ENCODE peak calls at places on chromosomes 7 and 10, in seven cellular contexts. P, S, O, L, U, Q and H are unnamed samples.

GRCh38 chr10:71158902-71159301 is 53.5 kb upstream of the UNC5B start:
- DNase-seq in P (no peak), S (no peak), O (no peak), L (no peak), U (no peak), Q (no peak), H (no peak)

GRCh38 chr10:63671317-63671937 is 150.2 kb downstream of the REEP3 start:
- DNase-seq in P (no peak), S (no peak), O (no peak), L (no peak), U (no peak), Q (peak), H (no peak)

GRCh38 chr10:70323697-70324340 is 40.0 kb upstream of the NPFFR1 start:
- DNase-seq in P (no peak), S (no peak), O (no peak), L (no peak), U (no peak), Q (no peak), H (no peak)

GRCh38 chr7:70829221-70830059 is 302.5 kb upstream of the GALNT17 start:
- DNase-seq in P (peak), S (no peak), O (peak), L (peak), U (peak), Q (peak), H (peak)

GRCh38 chr10:32031920-32032319 is 24.3 kb downstream of the KIF5B start:
- DNase-seq in P (no peak), S (no peak), O (no peak), L (no peak), U (no peak), Q (no peak), H (no peak)

GRCh38 chr7:66537380-66537779 is 91.3 kb upstream of the KCTD7 start:
- DNase-seq in P (no peak), S (no peak), O (no peak), L (no peak), U (no peak), Q (no peak), H (no peak)

GRCh38 chr10:124332426-124332825 is 86.3 kb downstream of the OAT start:
- DNase-seq in P (no peak), S (no peak), O (no peak), L (no peak), U (no peak), Q (peak), H (no peak)

GRCh38 chr10:4407783-4408182 is 418.2 kb upstream of the AKR1E2 start:
- DNase-seq in P (no peak), S (no peak), O (no peak), L (no peak), U (no peak), Q (peak), H (no peak)

GRCh38 chr7:10874666-10875065 is 99.0 kb upstream of the PHF14 start:
- DNase-seq in P (no peak), S (no peak), O (no peak), L (no peak), U (no peak), Q (no peak), H (no peak)

GRCh38 chr7:9557853-9558252 is 1124.4 kb downstream of the NXPH1 start:
- DNase-seq in P (no peak), S (no peak), O (no peak), L (no peak), U (no peak), Q (no peak), H (no peak)

GRCh38 chr7:119572132-119572531 is 700.8 kb upstream of the KCND2 start:
- DNase-seq in P (no peak), S (no peak), O (no peak), L (no peak), U (no peak), Q (no peak), H (no peak)

GRCh38 chr7:41573881-41574280 is 129.0 kb downstream of the INHBA start:
- DNase-seq in P (no peak), S (no peak), O (no peak), L (no peak), U (no peak), Q (no peak), H (no peak)

GRCh38 chr10:133154996-133155778 is 4.8 kb upstream of the KNDC1 start:
- DNase-seq in P (no peak), S (no peak), O (peak), L (no peak), U (no peak), Q (no peak), H (no peak)

GRCh38 chr10:114042895-114043531 is 653 bp upstream of the ADRB1 start:
- DNase-seq in P (peak), S (no peak), O (peak), L (peak), U (no peak), Q (peak), H (no peak)

GRCh38 chr7:30596043-30596641 is 1.5 kb downstream of the GARS1 start:
- DNase-seq in P (peak), S (no peak), O (no peak), L (no peak), U (no peak), Q (peak), H (no peak)

GRCh38 chr7:139731802-139732470 is 45.9 kb downstream of the HIPK2 start:
- DNase-seq in P (no peak), S (no peak), O (peak), L (no peak), U (no peak), Q (peak), H (no peak)

DNA sequence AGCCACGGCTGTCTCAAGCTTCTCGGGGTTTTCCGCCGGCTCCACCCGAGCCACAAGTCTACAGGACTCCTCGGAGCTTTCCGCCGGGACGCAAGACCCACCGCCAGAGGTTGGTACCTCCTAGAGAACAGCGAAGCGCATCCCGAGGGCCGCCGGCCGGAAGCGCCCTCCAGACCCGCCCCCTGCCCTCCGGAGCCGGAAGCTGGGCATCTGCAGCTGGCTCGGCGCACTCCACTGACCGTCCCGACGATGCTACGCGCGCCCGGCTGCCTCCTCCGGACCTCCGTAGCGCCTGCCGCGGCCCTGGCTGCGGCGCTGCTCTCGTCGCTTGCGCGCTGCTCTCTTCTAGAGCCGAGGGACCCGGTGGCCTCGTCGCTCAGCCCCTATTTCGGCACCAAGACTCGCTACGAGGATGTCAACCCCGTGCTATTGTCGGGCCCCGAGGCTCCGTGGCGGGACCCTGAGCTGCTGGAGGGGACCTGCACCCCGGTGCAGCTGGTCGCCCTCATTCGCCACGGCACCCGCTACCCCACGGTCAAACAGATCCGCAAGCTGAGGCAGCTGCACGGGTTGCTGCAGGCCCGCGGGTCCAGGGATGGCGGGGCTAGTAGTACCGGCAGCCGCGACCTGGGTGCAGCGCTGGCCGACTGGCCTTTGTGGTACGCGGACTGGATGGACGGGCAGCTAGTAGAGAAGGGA is at the start of gene MINPP1:
- DNase-seq in P (peak), S (no peak), O (peak), L (peak), U (peak), Q (peak), H (peak)
- TF ChIP-seq CTCF in P (no peak), S (no peak), O (no peak), L (no peak), U (no peak), Q (no peak), H (no peak)

GRCh38 chr7:54933610-54934009 is 85.2 kb upstream of the EGFR start:
- DNase-seq in P (no peak), S (no peak), O (no peak), L (no peak), U (no peak), Q (no peak), H (no peak)

GRCh38 chr7:54931532-54931931 is 87.3 kb upstream of the EGFR start:
- DNase-seq in P (no peak), S (no peak), O (no peak), L (no peak), U (no peak), Q (no peak), H (no peak)

DNA sequence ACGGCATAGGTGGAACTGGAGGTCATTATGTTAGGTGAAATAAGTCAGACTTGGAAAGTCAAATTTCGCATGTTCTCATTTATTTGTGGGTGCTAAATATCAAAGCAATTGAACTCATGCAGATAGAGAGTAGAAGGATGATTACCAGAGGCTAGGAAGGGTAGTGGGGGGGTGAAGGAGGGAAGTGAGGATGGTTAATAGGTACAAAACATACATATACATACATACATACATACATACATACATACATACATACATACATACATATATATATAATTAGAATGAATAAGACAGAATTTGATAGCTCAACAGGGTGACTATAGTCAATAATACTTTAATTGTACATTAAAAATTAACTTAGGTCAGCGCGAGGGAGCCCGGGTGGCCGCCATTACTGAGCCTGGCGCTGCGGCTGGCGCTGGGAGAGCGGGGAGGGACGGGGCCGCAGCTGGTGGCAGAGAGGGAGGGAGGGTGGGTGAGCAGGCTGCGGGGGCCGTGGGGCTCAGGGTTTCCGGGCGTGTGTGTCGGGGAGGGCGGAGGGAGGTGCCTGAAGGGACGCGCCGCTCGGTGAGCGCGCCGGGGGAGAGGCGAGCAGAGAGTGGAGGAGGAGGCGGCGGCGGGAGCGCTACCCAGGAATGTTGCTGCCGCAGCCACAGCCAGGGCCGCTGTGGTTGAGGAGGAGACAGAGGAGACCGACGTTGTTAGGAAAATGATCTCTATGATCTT is 85.8 kb upstream of the EGFR start:
- DNase-seq in P (no peak), S (no peak), O (peak), L (no peak), U (no peak), Q (peak), H (no peak)
- H3K4me3 ChIP-seq in P (no peak), S (no peak), O (peak), L (no peak), U (no peak), Q (peak), H (no peak)

DNA sequence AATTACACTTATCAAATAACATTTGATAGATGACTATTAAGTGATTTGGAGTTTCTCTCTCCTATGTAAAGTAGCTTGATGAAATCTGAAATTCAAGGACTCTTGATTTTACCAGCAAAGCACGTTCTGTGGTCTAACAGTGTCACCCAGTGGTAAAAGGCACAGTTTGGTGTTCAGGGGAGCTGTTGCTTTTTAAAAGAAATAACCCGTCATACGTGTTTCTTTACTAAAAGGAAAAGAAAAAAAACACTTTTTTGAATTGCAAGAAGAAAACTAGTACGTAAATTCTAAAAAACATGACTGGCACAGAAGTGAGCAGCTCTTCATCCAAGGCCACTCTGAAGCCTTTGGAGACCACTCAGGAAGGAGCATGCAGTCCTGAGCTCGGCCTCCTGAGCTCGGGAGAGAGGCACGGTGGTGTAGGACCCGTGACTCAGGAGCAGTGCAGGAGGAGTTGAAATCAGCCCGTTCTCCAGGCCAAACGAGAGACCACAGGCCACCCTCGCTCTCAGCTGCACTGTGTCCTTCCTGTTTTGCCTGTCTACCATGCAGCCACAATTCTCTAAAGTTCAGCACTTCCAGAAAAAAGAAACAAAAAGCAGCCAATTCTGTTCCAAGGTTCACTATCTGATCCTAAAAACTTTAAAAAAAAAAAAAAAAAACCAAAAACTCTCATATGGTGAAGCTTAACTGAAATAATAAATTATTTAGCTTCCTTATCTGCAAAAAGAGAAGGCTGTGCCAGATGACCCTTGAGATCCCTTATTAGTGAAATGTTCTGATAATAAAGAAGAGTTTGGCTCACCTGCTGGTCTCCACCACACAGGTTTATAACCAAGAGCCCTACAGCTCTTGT is 212.6 kb upstream of the FRMD4A start:
- DNase-seq in P (peak), S (no peak), O (no peak), L (no peak), U (peak), Q (peak), H (no peak)
- TF ChIP-seq CTCF in P (peak), S (peak), O (no peak), L (peak), U (peak), Q (peak), H (peak)

GRCh38 chr10:69089638-69090599 is 2.0 kb downstream of the SRGN start:
- DNase-seq in P (peak), S (peak), O (no peak), L (peak), U (peak), Q (peak), H (peak)

GRCh38 chr10:69088801-69089501 is 1.0 kb downstream of the SRGN start:
- DNase-seq in P (peak), S (peak), O (no peak), L (peak), U (no peak), Q (peak), H (peak)

GRCh38 chr10:69087600-69088470 is at the start of gene SRGN:
- DNase-seq in P (peak), S (peak), O (peak), L (peak), U (peak), Q (peak), H (peak)

GRCh38 chr10:69086131-69086530 is 1.8 kb upstream of the SRGN start:
- DNase-seq in P (no peak), S (no peak), O (no peak), L (no peak), U (no peak), Q (peak), H (no peak)

GRCh38 chr10:69088471-69088769 is 517 bp downstream of the SRGN start:
- DNase-seq in P (peak), S (no peak), O (no peak), L (no peak), U (no peak), Q (no peak), H (no peak)
- H3K4me3 ChIP-seq in P (peak), S (peak), O (peak), L (peak), U (peak), Q (peak), H (peak)

DNA sequence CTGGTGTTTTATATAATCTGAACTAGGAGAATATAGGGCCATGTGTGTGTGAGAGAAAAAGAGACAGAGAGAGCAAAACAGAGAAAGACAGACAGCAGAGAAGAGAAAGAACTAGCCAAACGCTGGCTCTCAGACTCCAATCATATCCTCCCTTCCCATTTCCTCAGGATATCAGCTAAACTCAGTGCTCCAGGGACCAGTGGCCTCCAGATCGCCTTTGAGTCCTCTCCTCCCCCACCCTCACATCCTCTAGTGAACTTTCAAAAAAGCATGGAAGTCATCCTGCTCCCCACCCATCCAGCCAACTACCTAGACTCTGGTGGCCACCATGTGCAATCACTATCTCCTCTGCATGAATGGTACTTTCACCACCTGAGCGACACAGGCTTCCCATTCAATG is 386.1 kb upstream of the NPVF start:
- DNase-seq in P (no peak), S (no peak), O (no peak), L (no peak), U (no peak), Q (no peak), H (no peak)
- TF ChIP-seq CTCF in P (no peak), S (no peak), O (no peak), L (no peak), U (no peak), Q (no peak), H (no peak)

DNA sequence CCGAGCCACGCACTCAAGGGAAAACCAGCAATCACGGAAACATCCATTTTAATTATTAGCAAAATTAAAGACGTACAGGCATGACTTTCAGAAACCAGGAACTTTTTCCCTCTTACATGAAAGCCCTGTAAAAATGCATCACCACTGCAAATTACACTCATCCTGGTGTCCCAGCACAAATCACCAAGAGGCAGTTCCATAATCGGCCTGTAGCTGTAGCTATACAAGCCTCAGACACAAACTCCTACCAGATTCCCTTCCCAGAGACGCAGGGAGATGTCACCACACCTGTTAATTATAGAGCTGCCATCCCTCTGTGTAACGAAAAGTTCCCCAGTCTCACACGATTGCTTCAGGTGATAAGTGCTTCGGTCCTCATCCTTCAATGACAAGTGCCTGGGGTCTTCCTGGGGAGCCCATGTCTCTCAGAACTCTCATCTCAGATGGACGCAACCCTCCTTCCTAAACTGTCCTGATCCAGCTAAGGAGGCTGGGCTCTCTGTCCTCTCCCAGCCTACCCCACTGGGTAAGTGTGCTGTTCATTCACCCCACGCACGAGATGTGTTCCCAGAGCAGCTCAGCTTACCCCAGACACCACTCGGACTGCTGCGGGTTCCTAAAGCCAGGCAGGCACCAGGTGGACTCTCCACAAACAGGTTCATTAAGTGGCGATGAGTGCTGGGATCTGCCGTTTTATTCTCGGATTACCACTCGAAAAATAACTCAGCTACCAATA is 5.9 kb downstream of the FGFR2 start:
- DNase-seq in P (no peak), S (no peak), O (no peak), L (no peak), U (no peak), Q (no peak), H (no peak)
- H3K4me3 ChIP-seq in P (no peak), S (no peak), O (peak), L (no peak), U (no peak), Q (no peak), H (no peak)